ENCODE peak calls at places on chromosomes 7 and 10, in six cellular contexts. K, O, N, T, I and F are unnamed samples.

GRCh38 chr7:70097639-70098038 is 499.4 kb downstream of the AUTS2 start:
- DNase-seq in K (no peak), O (no peak), N (no peak), T (no peak), I (no peak), F (no peak)

GRCh38 chr7:107981466-107981865 is 21.5 kb downstream of the LAMB1 start:
- DNase-seq in K (no peak), O (no peak), N (no peak), T (no peak), I (no peak), F (no peak)

GRCh38 chr10:127013251-127013656 is 108.0 kb downstream of the DOCK1 start:
- DNase-seq in K (no peak), O (no peak), N (peak), T (no peak), I (no peak), F (no peak)

GRCh38 chr10:114856544-114857287 is 35.1 kb downstream of the FHIP2A start:
- DNase-seq in K (peak), O (no peak), N (peak), T (peak), I (no peak), F (no peak)

GRCh38 chr7:42099076-42099836 is 137.8 kb downstream of the GLI3 start:
- DNase-seq in K (no peak), O (no peak), N (no peak), T (no peak), I (no peak), F (no peak)

GRCh38 chr7:116377721-116378120 is 121.8 kb upstream of the CAV2 start:
- DNase-seq in K (no peak), O (no peak), N (peak), T (no peak), I (no peak), F (no peak)

GRCh38 chr7:11831727-11832495 is at the start of gene THSD7A:
- DNase-seq in K (peak), O (peak), N (peak), T (peak), I (no peak), F (peak)

GRCh38 chr10:78165617-78166016 is 132.0 kb downstream of the RPS24 start:
- DNase-seq in K (peak), O (peak), N (no peak), T (no peak), I (no peak), F (peak)

GRCh38 chr7:158473238-158473637 is 114.4 kb downstream of the PTPRN2 start:
- DNase-seq in K (no peak), O (no peak), N (no peak), T (no peak), I (no peak), F (no peak)

GRCh38 chr7:143415696-143416095 is 7.0 kb upstream of the EPHA1 start:
- DNase-seq in K (no peak), O (no peak), N (no peak), T (peak), I (no peak), F (no peak)

GRCh38 chr10:96305019-96305418 is 785 bp downstream of the DNTT start:
- DNase-seq in K (no peak), O (no peak), N (no peak), T (no peak), I (no peak), F (no peak)

GRCh38 chr7:65978891-65979582 is 3.0 kb downstream of the GUSB start:
- DNase-seq in K (no peak), O (no peak), N (no peak), T (no peak), I (no peak), F (no peak)

GRCh38 chr7:117171106-117171505 is 151.8 kb downstream of the WNT2 start:
- DNase-seq in K (no peak), O (peak), N (no peak), T (no peak), I (no peak), F (no peak)

GRCh38 chr10:120897343-120897742 is 46.2 kb downstream of the WDR11 start:
- DNase-seq in K (no peak), O (no peak), N (no peak), T (no peak), I (no peak), F (no peak)

GRCh38 chr7:85688712-85689111 is 501.9 kb upstream of the SEMA3D start:
- DNase-seq in K (no peak), O (no peak), N (no peak), T (peak), I (no peak), F (no peak)

GRCh38 chr10:6224781-6225180 is 22.0 kb downstream of the PFKFB3 start:
- DNase-seq in K (no peak), O (no peak), N (no peak), T (no peak), I (no peak), F (peak)

GRCh38 chr7:20408467-20408826 is 77.7 kb downstream of the ITGB8 start:
- DNase-seq in K (peak), O (no peak), N (no peak), T (peak), I (no peak), F (no peak)

GRCh38 chr7:36387437-36388345 is 2.0 kb upstream of the ANLN start:
- DNase-seq in K (no peak), O (no peak), N (no peak), T (no peak), I (no peak), F (no peak)

GRCh38 chr7:34603711-34604444 is 54.1 kb upstream of the NPSR1 start:
- DNase-seq in K (peak), O (no peak), N (no peak), T (no peak), I (no peak), F (no peak)

GRCh38 chr7:35985126-35985754 is 167.8 kb upstream of the EEPD1 start:
- DNase-seq in K (peak), O (peak), N (peak), T (peak), I (peak), F (peak)